ENCODE peak calls at places on chromosomes 6 and 20, in five cellular contexts. C, O, K, Y and B are unnamed samples.

GRCh38 chr20:21315138-21315537 is 12.0 kb downstream of the XRN2 start:
- DNase-seq in K (peak), O (no peak), C (no peak), Y (no peak), B (peak)

GRCh38 chr6:101666256-101666655 is 272.7 kb downstream of the GRIK2 start:
- DNase-seq in Y (peak), C (no peak), K (peak), O (peak), B (no peak)

GRCh38 chr6:63272397-63272796 is 47.4 kb downstream of the LGSN start:
- DNase-seq in K (peak), C (no peak), O (no peak), Y (no peak), B (peak)

GRCh38 chr20:49811825-49812462 is 684 bp upstream of the SLC9A8 start:
- DNase-seq in K (no peak), Y (no peak), O (no peak), C (no peak), B (peak)

GRCh38 chr6:79467716-79468115 is 69.5 kb downstream of the LCA5 start:
- DNase-seq in Y (no peak), K (no peak), C (no peak), O (no peak), B (no peak)

GRCh38 chr6:81465859-81466258 is 286.6 kb downstream of the TENT5A start:
- DNase-seq in O (no peak), C (no peak), Y (no peak), K (peak), B (peak)

GRCh38 chr6:11197175-11197535 is 35.3 kb downstream of the NEDD9 start:
- DNase-seq in K (peak), C (no peak), Y (no peak), O (peak), B (peak)

GRCh38 chr20:21101453-21102251 is 4.5 kb downstream of the LINC00237 start:
- DNase-seq in Y (no peak), C (no peak), K (no peak), O (no peak), B (no peak)

GRCh38 chr20:37192137-37192854 is 12.9 kb upstream of the MROH8 start:
- DNase-seq in C (peak), Y (peak), K (peak), O (peak), B (peak)

GRCh38 chr6:95383878-95384277 is 193.5 kb upstream of the MANEA start:
- DNase-seq in C (no peak), K (no peak), Y (no peak), O (no peak), B (no peak)

GRCh38 chr6:170027111-170028043 is 263.5 kb downstream of the DLL1 start:
- DNase-seq in K (peak), C (peak), O (no peak), Y (peak), B (peak)

GRCh38 chr6:113936093-113936934 is 34.6 kb downstream of the HDAC2 start:
- DNase-seq in Y (no peak), C (no peak), O (peak), K (peak), B (peak)

GRCh38 chr6:130624046-130624445 is 203.2 kb upstream of the SMLR1 start:
- DNase-seq in C (no peak), K (no peak), Y (no peak), O (no peak), B (no peak)

GRCh38 chr20:17896247-17896723 is 72.3 kb downstream of the SNX5 start:
- DNase-seq in C (no peak), O (no peak), Y (no peak), K (no peak), B (no peak)

GRCh38 chr6:24064106-24064505 is 61.9 kb upstream of the NRSN1 start:
- DNase-seq in K (no peak), Y (no peak), C (no peak), O (no peak), B (peak)

GRCh38 chr6:68651018-68651985 is 16.2 kb downstream of the ADGRB3 start:
- DNase-seq in K (peak), C (no peak), Y (no peak), O (no peak), B (peak)

GRCh38 chr6:96537726-96538125 is 16.1 kb downstream of the UFL1 start:
- DNase-seq in C (no peak), O (no peak), Y (no peak), K (no peak), B (no peak)

GRCh38 chr20:62820208-62820961 is 3.5 kb downstream of the COL9A3 start:
- DNase-seq in Y (no peak), C (no peak), K (no peak), O (no peak), B (no peak)

GRCh38 chr6:35049346-35049745 is 91.8 kb downstream of the TCP11 start:
- DNase-seq in O (no peak), C (peak), K (no peak), Y (no peak), B (no peak)

GRCh38 chr6:125953502-125953875 is 3.1 kb upstream of the HINT3 start:
- DNase-seq in Y (peak), C (no peak), O (no peak), K (no peak), B (no peak)

GRCh38 chr6:37022135-37022863 is 16.8 kb downstream of the FGD2 start:
- DNase-seq in O (no peak), K (no peak), Y (no peak), C (no peak), B (no peak)

GRCh38 chr6:37018152-37019064 is 13.0 kb downstream of the FGD2 start:
- DNase-seq in O (peak), K (peak), C (peak), Y (peak), B (peak)

GRCh38 chr6:37019065-37019450 is 13.6 kb downstream of the FGD2 start:
- DNase-seq in O (no peak), C (no peak), K (no peak), Y (peak), B (no peak)

GRCh38 chr6:37020426-37021211 is 15.2 kb downstream of the FGD2 start:
- DNase-seq in K (no peak), C (no peak), O (no peak), Y (peak), B (no peak)

GRCh38 chr6:37021356-37022129 is 16.1 kb downstream of the FGD2 start:
- DNase-seq in C (no peak), Y (no peak), O (peak), K (peak), B (peak)
- TF ChIP-seq CTCF in C (no peak), Y (no peak), O (peak), K (peak), B (peak)

GRCh38 chr6:166173292-166173951 is 5.8 kb upstream of the TBXT start:
- DNase-seq in O (no peak), C (no peak), Y (peak), K (no peak), B (no peak)
- H3K4me3 ChIP-seq in O (no peak), C (no peak), Y (no peak), K (no peak), B (no peak)

GRCh38 chr6:44237813-44238433 is 9.0 kb upstream of the HSP90AB1 start:
- DNase-seq in K (peak), O (no peak), C (peak), Y (peak), B (peak)

GRCh38 chr6:44235269-44235668 is 11.6 kb upstream of the HSP90AB1 start:
- DNase-seq in O (no peak), Y (no peak), C (no peak), K (no peak), B (no peak)

GRCh38 chr6:44234101-44235090 is 11.0 kb downstream of the SLC29A1 start:
- DNase-seq in O (peak), K (peak), Y (peak), C (peak), B (peak)

GRCh38 chr6:44237021-44237812 is 9.7 kb upstream of the HSP90AB1 start:
- DNase-seq in C (peak), O (peak), Y (peak), K (peak), B (peak)

DNA sequence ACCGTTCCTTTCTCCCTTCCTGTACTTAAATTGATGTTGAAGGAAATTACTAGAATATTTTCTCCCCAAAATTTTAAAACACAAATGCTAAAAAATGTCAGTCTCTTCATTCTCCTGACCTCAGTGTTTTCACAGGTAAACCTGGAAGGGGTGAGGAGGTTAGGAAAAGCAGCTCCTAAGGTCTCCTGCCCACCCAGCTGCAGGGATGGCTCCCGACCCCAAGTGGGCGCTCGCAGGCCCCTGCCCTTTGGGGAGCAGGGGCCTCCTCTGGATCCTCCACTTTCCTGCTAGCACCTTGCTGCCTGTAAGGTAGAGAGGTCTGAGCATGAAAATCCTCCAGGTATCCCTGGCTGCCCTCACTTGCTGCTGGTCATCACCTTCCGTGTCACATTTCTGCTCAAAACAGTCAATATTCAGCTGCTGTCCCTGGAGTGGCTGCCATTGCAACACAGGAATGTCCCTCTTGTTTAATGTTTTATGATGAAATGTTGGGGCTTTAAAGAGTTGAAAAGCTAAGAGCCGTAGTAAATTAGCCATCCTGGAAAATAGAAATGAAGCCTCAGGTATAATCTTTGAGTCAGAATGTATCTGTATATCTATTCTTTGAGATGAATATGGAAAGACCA is 10.9 kb upstream of the HSP90AB1 start:
- DNase-seq in C (no peak), K (no peak), O (no peak), Y (no peak), B (no peak)
- TF ChIP-seq CTCF in C (no peak), K (no peak), O (no peak), Y (no peak), B (no peak)

DNA sequence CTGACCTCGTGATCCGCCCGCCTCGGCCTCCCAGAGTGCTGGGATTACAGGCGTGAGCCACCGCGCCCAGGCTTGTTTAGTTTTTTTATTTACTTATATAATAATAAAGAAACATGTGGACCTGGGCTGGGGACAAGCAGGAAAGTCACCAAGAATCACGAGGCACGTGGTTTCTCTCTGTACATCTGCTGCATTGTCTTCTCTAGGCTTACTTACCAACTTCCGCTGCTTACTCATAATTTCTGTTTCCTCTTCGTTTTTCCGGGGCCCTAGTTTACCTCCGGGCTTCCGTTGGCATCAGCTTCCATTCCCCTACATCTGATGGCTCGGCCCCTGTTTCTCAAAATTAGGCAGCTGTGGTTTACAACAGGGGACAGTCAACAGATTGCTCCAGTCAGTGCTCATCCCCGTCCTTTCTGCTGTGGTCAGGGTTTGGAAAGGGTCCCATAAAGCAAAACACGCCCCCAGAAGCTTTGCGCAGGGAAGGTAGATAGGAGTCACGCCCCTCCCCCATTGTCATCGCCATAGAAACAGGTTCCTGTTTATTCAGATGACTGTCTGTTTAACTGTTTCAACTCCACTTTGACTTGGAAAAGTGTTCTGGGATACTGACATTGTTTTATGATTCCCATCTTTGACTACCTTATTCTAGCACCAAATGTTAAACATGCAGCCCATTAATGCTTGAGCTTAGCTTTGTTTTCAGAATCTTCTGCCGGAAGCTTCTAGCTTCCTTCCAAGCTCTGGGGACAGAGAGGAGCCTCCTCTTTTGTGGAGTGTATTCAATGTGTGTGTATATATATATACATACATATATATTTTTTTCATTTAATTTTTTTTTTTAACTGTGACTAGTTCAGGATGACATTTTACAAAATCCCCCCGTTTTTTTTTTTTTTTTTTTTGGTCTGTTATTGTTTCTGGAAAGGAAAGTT is 32.0 kb upstream of the TXLNB start:
- DNase-seq in K (peak), O (peak), Y (peak), C (peak), B (peak)
- H3K4me3 ChIP-seq in K (no peak), O (peak), Y (no peak), C (no peak), B (peak)

GRCh38 chr6:15892369-15892768 is 229.5 kb upstream of the DTNBP1 start:
- DNase-seq in O (no peak), C (no peak), K (peak), Y (no peak), B (peak)

GRCh38 chr6:15897063-15897934 is 231.6 kb upstream of the MYLIP start:
- DNase-seq in Y (peak), C (no peak), O (no peak), K (peak), B (peak)

GRCh38 chr6:15894973-15895858 is 232.4 kb upstream of the DTNBP1 start:
- DNase-seq in Y (no peak), K (no peak), C (no peak), O (no peak), B (no peak)

GRCh38 chr6:15888798-15889772 is 226.3 kb upstream of the DTNBP1 start:
- DNase-seq in C (no peak), O (no peak), K (peak), Y (no peak), B (peak)

DNA sequence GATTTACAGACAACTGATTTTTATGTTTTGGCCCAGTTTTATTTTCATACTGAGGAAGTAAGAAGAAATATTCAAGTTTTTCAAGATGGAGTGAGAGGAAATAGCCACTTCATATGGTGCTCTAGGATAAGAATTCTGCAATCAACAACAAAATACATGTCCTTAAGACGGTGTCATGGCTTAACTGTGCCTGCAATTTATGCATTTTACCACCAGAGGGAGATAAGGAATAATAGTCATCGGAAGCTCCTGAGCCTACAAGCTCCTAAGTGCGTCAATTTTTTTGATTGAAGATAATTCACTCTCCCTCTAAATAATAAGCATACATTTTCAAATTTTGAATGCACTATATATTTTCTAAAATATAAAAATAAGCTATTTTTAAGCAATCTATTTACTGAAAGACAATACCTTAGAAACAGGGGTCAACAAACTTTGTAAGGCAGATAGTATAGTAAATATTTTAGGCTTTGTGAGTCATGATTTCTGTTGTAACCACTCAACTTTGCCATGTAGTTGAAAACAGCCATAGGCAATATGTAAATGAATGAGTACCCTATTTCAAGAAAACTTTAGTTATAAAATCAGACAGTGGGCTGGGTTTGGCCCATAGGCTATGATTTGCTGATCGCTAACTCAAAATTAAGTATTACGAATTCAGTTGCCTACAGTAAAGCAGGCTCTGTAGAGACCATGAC is 230.9 kb upstream of the DTNBP1 start:
- DNase-seq in K (no peak), Y (no peak), O (no peak), C (no peak), B (no peak)
- TF ChIP-seq CTCF in K (peak), Y (no peak), O (peak), C (no peak), B (peak)

GRCh38 chr6:13931797-13932402 is 7.1 kb downstream of the RNF182 start:
- DNase-seq in C (no peak), O (no peak), Y (no peak), K (no peak), B (no peak)

GRCh38 chr6:13935190-13935880 is 10.6 kb downstream of the RNF182 start:
- DNase-seq in C (no peak), K (no peak), Y (no peak), O (no peak), B (no peak)

GRCh38 chr6:13932785-13933184 is 8.0 kb downstream of the RNF182 start:
- DNase-seq in Y (no peak), K (no peak), C (no peak), O (no peak), B (no peak)

GRCh38 chr6:13929196-13929595 is 4.4 kb downstream of the RNF182 start:
- DNase-seq in O (no peak), C (no peak), Y (no peak), K (no peak), B (no peak)

GRCh38 chr6:13934721-13935120 is 10.0 kb downstream of the RNF182 start:
- DNase-seq in Y (no peak), K (no peak), C (no peak), O (no peak), B (no peak)
- H3K4me3 ChIP-seq in Y (no peak), K (no peak), C (no peak), O (no peak), B (no peak)